ENCODE peak calls at places on chromosomes 13 and 19, in six cellular contexts. C is SK-N-SH, T is A549, S is IMR-90, O is H1, I is K562. N is an unnamed sample.

GRCh38 chr19:29815231-29815630 is 3.4 kb downstream of the CCNE1 start:
- DNase-seq in C (no peak), T (no peak), S (no peak), O (no peak), I (no peak), N (no peak)

GRCh38 chr19:18776288-18776594 is 14.9 kb downstream of the COMP start:
- DNase-seq in C (no peak), T (no peak), S (peak; percentile 72), O (no peak), I (peak; percentile 38), N (no peak)

GRCh38 chr13:25286308-25286968 is 850 bp downstream of the MTMR6 start:
- DNase-seq in C (peak; percentile 49), T (no peak), S (peak; percentile 58), O (no peak), I (peak; percentile 37), N (peak; percentile 24)

GRCh38 chr19:43759515-43759914 is 4.8 kb upstream of the SMG9 start:
- DNase-seq in C (no peak), T (peak; percentile 82), S (peak; percentile 55), O (no peak), I (peak; percentile 58), N (peak; percentile 23)

GRCh38 chr13:35014606-35015005 is 72.5 kb downstream of the NBEA start:
- DNase-seq in C (no peak), T (no peak), S (no peak), O (no peak), I (no peak), N (no peak)

GRCh38 chr13:32314968-32315254 is 252 bp downstream of the ZAR1L start:
- DNase-seq in C (peak; percentile 60), T (peak; percentile 33), S (peak; percentile 44), O (no peak), I (peak; percentile 46), N (peak; percentile 40)

GRCh38 chr19:55492362-55492944 is 4.2 kb downstream of the SSC5D start:
- DNase-seq in C (no peak), T (no peak), S (no peak), O (no peak), I (no peak), N (no peak)

GRCh38 chr13:24153979-24154378 is 6.5 kb upstream of the SPATA13 start:
- DNase-seq in C (no peak), T (no peak), S (no peak), O (no peak), I (no peak), N (no peak)

GRCh38 chr13:102907016-102907756 is 61.4 kb downstream of the ERCC5 start:
- DNase-seq in C (no peak), T (no peak), S (no peak), O (no peak), I (no peak), N (no peak)

GRCh38 chr13:110028838-110029621 is 242.6 kb upstream of the IRS2 start:
- DNase-seq in C (peak; percentile 66), T (no peak), S (no peak), O (no peak), I (no peak), N (no peak)

GRCh38 chr13:103097366-103097928 is 31.2 kb upstream of the SLC10A2 start:
- DNase-seq in C (no peak), T (no peak), S (no peak), O (no peak), I (no peak), N (no peak)

GRCh38 chr13:101149735-101150380 is 266.4 kb downstream of the NALCN start:
- DNase-seq in C (peak; percentile 65), T (peak; percentile 13), S (peak; percentile 66), O (no peak), I (peak; percentile 2), N (no peak)

GRCh38 chr19:6536138-6536671 is 5.4 kb downstream of the TNFSF9 start:
- DNase-seq in C (peak; percentile 88), T (peak; percentile 88), S (no peak), O (no peak), I (peak; percentile 84), N (peak; percentile 71)

GRCh38 chr13:52399708-52400107 is 6.3 kb downstream of the THSD1 start:
- DNase-seq in C (no peak), T (peak; percentile 46), S (peak; percentile 41), O (no peak), I (peak; percentile 7), N (peak; percentile 12)

GRCh38 chr13:44149821-44150220 is 223.8 kb upstream of the SERP2 start:
- DNase-seq in C (peak; percentile 11), T (no peak), S (no peak), O (no peak), I (no peak), N (no peak)

GRCh38 chr19:42152876-42153275 is 20.6 kb upstream of the POU2F2 start:
- DNase-seq in C (peak; percentile 26), T (no peak), S (no peak), O (no peak), I (no peak), N (no peak)

GRCh38 chr13:35478384-35479222 is 2.1 kb upstream of the MAB21L1 start:
- DNase-seq in C (peak; percentile 56), T (no peak), S (no peak), O (no peak), I (no peak), N (no peak)

GRCh38 chr13:31385534-31385933 is 185.8 kb downstream of the B3GLCT start:
- DNase-seq in C (no peak), T (no peak), S (no peak), O (no peak), I (peak; percentile 3), N (no peak)

GRCh38 chr19:18715416-18715815 is 31.9 kb downstream of the CRTC1 start:
- DNase-seq in C (no peak), T (no peak), S (no peak), O (no peak), I (no peak), N (no peak)

GRCh38 chr19:41521860-41522555 is 54.0 kb upstream of the CEACAM21 start:
- DNase-seq in C (peak; percentile 51), T (no peak), S (no peak), O (no peak), I (no peak), N (no peak)

GRCh38 chr19:56091751-56092546 is 29.1 kb downstream of the ZNF787 start:
- DNase-seq in C (no peak), T (peak; percentile 65), S (no peak), O (no peak), I (no peak), N (no peak)

GRCh38 chr13:45209229-45209628 is 8.4 kb upstream of the KCTD4 start:
- DNase-seq in C (no peak), T (peak; percentile 30), S (peak; percentile 62), O (no peak), I (no peak), N (no peak)

GRCh38 chr19:51799311-51799997 is 4.5 kb downstream of the FPR3 start:
- DNase-seq in C (peak; percentile 14), T (peak; percentile 13), S (peak; percentile 94), O (no peak), I (peak; percentile 88), N (peak; percentile 35)

GRCh38 chr13:25177012-25177411 is 4.9 kb upstream of the AMER2 start:
- DNase-seq in C (no peak), T (no peak), S (no peak), O (no peak), I (no peak), N (no peak)

GRCh38 chr13:85347251-85347650 is 452.0 kb downstream of the SLITRK6 start:
- DNase-seq in C (no peak), T (no peak), S (peak; percentile 8), O (no peak), I (no peak), N (no peak)

DNA sequence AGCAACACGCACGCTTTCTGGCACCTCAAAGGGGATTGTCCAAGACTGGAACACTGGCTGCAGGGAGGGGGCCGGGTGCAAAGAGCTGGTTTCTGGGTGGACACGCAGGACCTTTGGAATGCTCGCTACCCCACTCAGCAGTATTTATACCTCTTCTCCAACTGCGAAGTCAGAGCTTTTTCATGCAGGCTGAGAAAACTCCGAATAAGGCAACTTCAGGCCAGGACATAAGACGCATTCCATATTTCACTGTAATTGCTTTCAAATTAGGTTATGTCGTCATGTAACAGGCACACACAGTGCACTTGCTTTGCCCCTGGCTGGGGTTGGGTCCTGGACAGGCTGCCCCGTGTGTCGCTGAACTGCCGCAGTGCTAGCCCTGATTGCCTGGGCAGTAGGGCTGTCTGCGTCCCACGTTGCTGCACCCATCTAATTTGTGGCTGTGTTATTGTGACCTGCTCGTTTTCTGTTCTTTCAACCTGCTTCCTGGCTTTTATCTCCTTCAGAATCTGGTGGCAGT is 44.5 kb downstream of the ACTN4 start:
- DNase-seq in C (peak; percentile 89), T (peak; percentile 75), S (peak; percentile 92), O (no peak), I (no peak), N (no peak)
- TF ChIP-seq RFX5 in C (peak; percentile 45), T (no peak), S (no peak), O (no peak), I (no peak), N (no peak)

DNA sequence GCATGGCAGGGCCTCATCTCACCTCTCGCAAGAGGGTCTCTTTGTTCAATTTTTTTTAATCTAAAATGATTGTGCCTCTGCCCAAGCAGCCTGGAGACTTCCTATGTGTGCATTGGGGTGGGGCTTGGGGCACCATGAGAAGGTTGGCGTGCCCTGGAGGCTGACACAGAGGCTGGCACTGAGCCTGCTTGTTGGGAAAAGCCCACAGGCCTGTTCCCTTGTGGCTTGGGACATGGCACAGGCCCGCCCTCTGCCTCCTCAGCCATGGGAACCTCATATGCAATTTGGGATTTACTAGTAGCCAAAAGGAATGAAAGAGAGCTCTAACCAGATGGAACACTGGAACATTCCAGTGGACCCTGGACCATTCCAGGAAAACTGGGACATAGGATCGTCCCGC is 8.0 kb downstream of the FXYD3 start:
- DNase-seq in C (no peak), T (no peak), S (no peak), O (no peak), I (no peak), N (no peak)
- TF ChIP-seq RFX5 in C (no peak), T (no peak), S (no peak), O (no peak), I (no peak), N (no peak)

DNA sequence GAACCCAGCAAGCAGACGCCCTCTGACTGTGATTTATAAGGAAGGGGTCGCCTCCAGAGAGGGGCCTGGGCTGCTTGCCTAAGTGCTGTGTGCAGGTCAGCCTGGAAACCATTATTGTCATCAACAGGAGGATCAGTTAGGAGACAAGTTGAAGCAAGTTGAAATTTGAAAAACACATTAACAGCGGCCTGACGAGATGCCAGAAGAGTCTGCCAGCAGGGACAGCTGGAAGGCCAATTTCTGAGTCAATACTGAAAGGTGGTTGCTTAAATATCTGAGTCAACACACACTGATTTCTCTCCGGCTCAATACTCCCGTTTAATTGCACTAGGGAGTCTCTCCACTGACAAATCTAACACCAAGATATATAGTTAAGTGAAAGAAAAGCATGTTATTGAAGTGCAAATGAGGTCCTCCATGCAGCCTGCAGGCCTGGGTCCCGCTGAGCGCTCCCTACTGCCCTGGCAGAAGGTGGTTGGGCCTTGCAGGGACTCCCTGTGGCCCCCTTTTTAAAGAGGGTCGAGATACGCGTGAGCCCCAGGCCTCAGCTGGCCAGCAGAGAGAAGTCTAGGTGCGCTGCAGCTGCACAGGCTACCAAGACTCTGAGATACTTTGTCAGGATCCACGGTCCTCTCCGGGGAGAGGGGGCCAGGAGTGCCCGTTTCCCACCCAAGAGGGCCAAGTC is 91.1 kb downstream of the RNASEH2B start:
- DNase-seq in C (no peak), T (no peak), S (peak; percentile 42), O (no peak), I (no peak), N (no peak)
- TF ChIP-seq RFX5 in C (no peak), T (no peak), S (no peak), O (no peak), I (no peak), N (no peak)

GRCh38 chr19:15213715-15214381 is 13.1 kb upstream of the NOTCH3 start:
- DNase-seq in C (no peak), T (no peak), S (no peak), O (no peak), I (no peak), N (no peak)
- TF ChIP-seq RFX5 in C (no peak), T (no peak), S (no peak), O (no peak), I (no peak), N (no peak)